ENCODE peak calls at places on chromosome 5, in four cellular contexts. One of them, this sample, is unnamed.

GRCh38 chr5:6003040-6003825 is 375.1 kb downstream of the MED10 start:
- DNase-seq in mucosa of gallbladder: no peak
- DNase-seq in endothelial cell: no peak
- DNase-seq in AG04450: no peak
- DNase-seq in this sample: no peak

GRCh38 chr5:154440540-154440939 is 5.3 kb upstream of the SAP30L start:
- DNase-seq in mucosa of gallbladder: no peak
- DNase-seq in endothelial cell: no peak
- DNase-seq in AG04450: no peak
- DNase-seq in this sample: no peak

GRCh38 chr5:157816682-157817268 is 42.2 kb downstream of the CLINT1 start:
- DNase-seq in mucosa of gallbladder: no peak
- DNase-seq in endothelial cell: no peak
- DNase-seq in AG04450: no peak
- DNase-seq in this sample: no peak

GRCh38 chr5:170628691-170629565 is 125.1 kb downstream of the KCNIP1 start:
- DNase-seq in mucosa of gallbladder: no peak
- DNase-seq in endothelial cell: no peak
- DNase-seq in AG04450: no peak
- DNase-seq in this sample: no peak

GRCh38 chr5:127007522-127007921 is 22.8 kb downstream of the MARCHF3 start:
- DNase-seq in mucosa of gallbladder: no peak
- DNase-seq in endothelial cell: no peak
- DNase-seq in AG04450: no peak
- DNase-seq in this sample: no peak

GRCh38 chr5:178202541-178202940 is 1.8 kb upstream of the HNRNPAB start:
- DNase-seq in mucosa of gallbladder: no peak
- DNase-seq in endothelial cell: no peak
- DNase-seq in AG04450: no peak
- DNase-seq in this sample: no peak

GRCh38 chr5:54159153-54159836 is 151.1 kb downstream of the ARL15 start:
- DNase-seq in mucosa of gallbladder: no peak
- DNase-seq in endothelial cell: no peak
- DNase-seq in AG04450: no peak
- DNase-seq in this sample: no peak

GRCh38 chr5:73282383-73282782 is 109.4 kb downstream of the TMEM174 start:
- DNase-seq in mucosa of gallbladder: no peak
- DNase-seq in endothelial cell: no peak
- DNase-seq in AG04450: no peak
- DNase-seq in this sample: no peak

GRCh38 chr5:149130121-149130931 is 11.0 kb upstream of the ABLIM3 start:
- DNase-seq in mucosa of gallbladder: no peak
- DNase-seq in endothelial cell: no peak
- DNase-seq in AG04450: no peak
- DNase-seq in this sample: no peak

GRCh38 chr5:155466851-155467250 is 453.3 kb downstream of the KIF4B start:
- DNase-seq in mucosa of gallbladder: no peak
- DNase-seq in endothelial cell: no peak
- DNase-seq in AG04450: no peak
- DNase-seq in this sample: no peak

GRCh38 chr5:66186108-66186507 is 42.0 kb downstream of the SREK1 start:
- DNase-seq in mucosa of gallbladder: no peak
- DNase-seq in endothelial cell: no peak
- DNase-seq in AG04450: no peak
- DNase-seq in this sample: no peak

GRCh38 chr5:54539001-54539400 is 21.4 kb downstream of the SNX18 start:
- DNase-seq in mucosa of gallbladder: no peak
- DNase-seq in endothelial cell: no peak
- DNase-seq in AG04450: no peak
- DNase-seq in this sample: no peak

GRCh38 chr5:140358738-140359310 is 1.2 kb upstream of the SLC4A9 start:
- DNase-seq in mucosa of gallbladder: no peak
- DNase-seq in endothelial cell: peak; percentile 66
- DNase-seq in AG04450: no peak
- DNase-seq in this sample: no peak

GRCh38 chr5:124735169-124735858 is 11.1 kb downstream of the ZNF608 start:
- DNase-seq in mucosa of gallbladder: no peak
- DNase-seq in endothelial cell: peak; percentile 68
- DNase-seq in AG04450: no peak
- DNase-seq in this sample: no peak

GRCh38 chr5:11012295-11012694 is 251.3 kb upstream of the DAP start:
- DNase-seq in mucosa of gallbladder: no peak
- DNase-seq in endothelial cell: no peak
- DNase-seq in AG04450: no peak
- DNase-seq in this sample: no peak

GRCh38 chr5:44952376-44952775 is 143.6 kb downstream of the MRPS30 start:
- DNase-seq in mucosa of gallbladder: no peak
- DNase-seq in endothelial cell: peak; percentile 30
- DNase-seq in AG04450: no peak
- DNase-seq in this sample: no peak

GRCh38 chr5:42015681-42016080 is 90.6 kb downstream of the FBXO4 start:
- DNase-seq in mucosa of gallbladder: no peak
- DNase-seq in endothelial cell: no peak
- DNase-seq in AG04450: no peak
- DNase-seq in this sample: no peak

GRCh38 chr5:79642210-79642609 is 30.0 kb downstream of the TENT2 start:
- DNase-seq in mucosa of gallbladder: no peak
- DNase-seq in endothelial cell: no peak
- DNase-seq in AG04450: peak; percentile 7
- DNase-seq in this sample: no peak

GRCh38 chr5:102561894-102562760 is 63.3 kb upstream of the SLCO6A1 start:
- DNase-seq in mucosa of gallbladder: no peak
- DNase-seq in endothelial cell: peak; percentile 47
- DNase-seq in AG04450: no peak
- DNase-seq in this sample: no peak

GRCh38 chr5:179275941-179276837 is 69.1 kb downstream of the ADAMTS2 start:
- DNase-seq in mucosa of gallbladder: peak; percentile 46
- DNase-seq in endothelial cell: no peak
- DNase-seq in AG04450: peak; percentile 93
- DNase-seq in this sample: no peak

GRCh38 chr5:154421868-154422267 is 23.9 kb upstream of the SAP30L start:
- DNase-seq in mucosa of gallbladder: no peak
- DNase-seq in endothelial cell: peak; percentile 48
- DNase-seq in AG04450: no peak
- DNase-seq in this sample: no peak

GRCh38 chr5:32916648-32917047 is 205.5 kb downstream of the NPR3 start:
- DNase-seq in mucosa of gallbladder: peak; percentile 15
- DNase-seq in endothelial cell: no peak
- DNase-seq in AG04450: peak; percentile 2
- DNase-seq in this sample: peak; percentile 48

GRCh38 chr5:132013711-132014110 is 2.3 kb upstream of the ACSL6 start:
- DNase-seq in mucosa of gallbladder: no peak
- DNase-seq in endothelial cell: peak; percentile 1
- DNase-seq in AG04450: no peak
- DNase-seq in this sample: peak; percentile 34